ENCODE peak calls at places on chromosomes 3 and 15, in five cellular contexts. Y, J, Q, A and B are unnamed samples.

GRCh38 chr15:100115066-100115710 is 226.6 kb downstream of the ADAMTS17 start:
- DNase-seq in Y (no peak), J (no peak), Q (no peak), A (no peak), B (peak)

GRCh38 chr15:76730262-76730661 is 174.9 kb downstream of the SCAPER start:
- DNase-seq in Y (peak), J (no peak), Q (no peak), A (no peak), B (no peak)

GRCh38 chr3:160040181-160040580 is 51.5 kb downstream of the IL12A start:
- DNase-seq in Y (no peak), J (no peak), Q (no peak), A (no peak), B (no peak)

GRCh38 chr3:114706591-114707224 is 412.9 kb downstream of the TIGIT start:
- DNase-seq in Y (peak), J (no peak), Q (no peak), A (no peak), B (no peak)

GRCh38 chr3:128969993-128970740 is 23.7 kb downstream of the CFAP92 start:
- DNase-seq in Y (peak), J (peak), Q (peak), A (no peak), B (peak)

GRCh38 chr3:54045416-54045815 is 76.9 kb upstream of the CACNA2D3 start:
- DNase-seq in Y (no peak), J (no peak), Q (no peak), A (no peak), B (no peak)

GRCh38 chr15:69160976-69161877 is 792 bp downstream of the GLCE start:
- DNase-seq in Y (peak), J (peak), Q (peak), A (peak), B (peak)

GRCh38 chr3:185549111-185549510 is 3.3 kb downstream of the LIPH start:
- DNase-seq in Y (peak), J (peak), Q (no peak), A (no peak), B (peak)

GRCh38 chr3:57170946-57171345 is 5.8 kb upstream of the IL17RD start:
- DNase-seq in Y (no peak), J (no peak), Q (no peak), A (no peak), B (no peak)

GRCh38 chr3:40120816-40121215 is 188.7 kb upstream of the EIF1B start:
- DNase-seq in Y (peak), J (no peak), Q (no peak), A (no peak), B (no peak)

GRCh38 chr15:63366451-63366850 is 15.2 kb downstream of the CA12 start:
- DNase-seq in Y (peak), J (no peak), Q (no peak), A (no peak), B (no peak)

GRCh38 chr3:134481166-134481565 is 4.6 kb downstream of the ANAPC13 start:
- DNase-seq in Y (peak), J (no peak), Q (no peak), A (no peak), B (no peak)

GRCh38 chr3:161177996-161178395 is 43.1 kb upstream of the NMD3 start:
- DNase-seq in Y (no peak), J (no peak), Q (no peak), A (no peak), B (no peak)

GRCh38 chr3:52891164-52891563 is 6.2 kb downstream of the STIMATE start:
- DNase-seq in Y (no peak), J (no peak), Q (no peak), A (no peak), B (no peak)

GRCh38 chr3:107992976-107993684 is 97.7 kb downstream of the CD47 start:
- DNase-seq in Y (peak), J (no peak), Q (no peak), A (no peak), B (no peak)

GRCh38 chr3:132726341-132726823 is 4.2 kb upstream of the NPHP3 start:
- DNase-seq in Y (peak), J (no peak), Q (no peak), A (no peak), B (no peak)

GRCh38 chr3:162512488-162512887 is 1015.9 kb downstream of the OTOL1 start:
- DNase-seq in Y (no peak), J (no peak), Q (no peak), A (no peak), B (no peak)

GRCh38 chr3:54197509-54197908 is 75.2 kb downstream of the CACNA2D3 start:
- DNase-seq in Y (no peak), J (no peak), Q (no peak), A (no peak), B (no peak)

GRCh38 chr3:52022323-52023100 is 26.8 kb upstream of the RPL29 start:
- DNase-seq in Y (peak), J (no peak), Q (no peak), A (no peak), B (no peak)

GRCh38 chr15:69456208-69457166 is 3.9 kb downstream of the RPLP1 start:
- DNase-seq in Y (no peak), J (no peak), Q (no peak), A (no peak), B (no peak)

GRCh38 chr3:169867584-169868211 is 2.0 kb downstream of the LRRC31 start:
- DNase-seq in Y (no peak), J (no peak), Q (no peak), A (no peak), B (no peak)

GRCh38 chr3:10194328-10195071 is 29.8 kb downstream of the IRAK2 start:
- DNase-seq in Y (no peak), J (no peak), Q (no peak), A (peak), B (no peak)

GRCh38 chr3:30277494-30277893 is 328.9 kb upstream of the TGFBR2 start:
- DNase-seq in Y (no peak), J (no peak), Q (no peak), A (no peak), B (no peak)

GRCh38 chr3:53495518-53496501 is 1.4 kb downstream of the CACNA1D start:
- DNase-seq in Y (no peak), J (peak), Q (no peak), A (no peak), B (no peak)

GRCh38 chr3:69181592-69182211 is 59.3 kb upstream of the LMOD3 start:
- DNase-seq in Y (peak), J (no peak), Q (peak), A (peak), B (no peak)

DNA sequence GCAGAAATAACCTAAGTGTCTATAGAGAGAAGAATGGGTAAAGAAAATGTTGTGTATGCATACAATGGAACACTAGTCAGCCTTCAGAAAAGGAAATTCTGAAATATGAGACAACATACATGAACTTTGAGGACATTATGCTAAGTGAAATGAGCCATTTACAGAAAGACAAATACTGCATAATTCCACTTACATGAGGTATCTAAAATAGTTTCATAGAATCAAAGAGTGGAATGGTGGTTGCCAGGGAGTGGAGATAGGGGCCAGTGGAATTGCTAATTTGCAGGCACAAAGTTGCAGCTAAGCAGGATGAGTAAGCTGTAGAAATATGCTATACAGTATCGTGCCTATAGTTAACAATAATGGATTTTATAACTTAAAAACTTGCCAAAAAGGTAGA is 779.6 kb upstream of the ARPP21 start:
- DNase-seq in Y (no peak), J (no peak), Q (no peak), A (no peak), B (no peak)
- TF ChIP-seq CTCF in Y (no peak), J (no peak), Q (no peak), A (no peak), B (no peak)

GRCh38 chr3:78163379-78163778 is 1123.5 kb downstream of the ROBO2 start:
- DNase-seq in Y (no peak), J (no peak), Q (no peak), A (no peak), B (no peak)

GRCh38 chr3:78161736-78162135 is 1121.8 kb downstream of the ROBO2 start:
- DNase-seq in Y (no peak), J (no peak), Q (no peak), A (no peak), B (no peak)

GRCh38 chr3:78165876-78166275 is 1126.0 kb downstream of the ROBO2 start:
- DNase-seq in Y (no peak), J (no peak), Q (no peak), A (no peak), B (no peak)
- TF ChIP-seq CTCF in Y (peak), J (no peak), Q (peak), A (no peak), B (no peak)

DNA sequence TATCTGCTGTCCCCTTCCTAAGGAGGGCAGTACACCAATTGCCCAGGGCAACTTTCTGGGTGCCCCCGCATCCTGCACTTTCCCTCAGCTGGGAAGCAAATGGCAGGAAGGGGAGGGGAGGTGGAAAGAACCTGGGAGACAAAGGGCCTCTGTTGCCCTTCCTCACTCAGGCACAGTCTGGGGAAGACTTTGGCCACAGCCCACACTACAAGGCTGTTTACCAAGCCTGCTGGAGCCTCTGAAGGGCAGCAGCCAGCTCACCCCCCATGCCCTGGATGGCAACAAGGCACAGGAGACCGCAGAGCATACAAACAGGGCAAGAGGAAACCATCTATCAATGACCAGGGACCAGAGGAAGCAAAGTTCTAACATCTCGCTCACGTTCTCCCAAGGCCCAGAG is 42.4 kb downstream of the ARRDC4 start:
- DNase-seq in Y (no peak), J (no peak), Q (peak), A (no peak), B (no peak)
- TF ChIP-seq CTCF in Y (no peak), J (no peak), Q (no peak), A (no peak), B (no peak)

GRCh38 chr3:42191443-42191747 is 74.6 kb downstream of the CCK start:
- DNase-seq in Y (no peak), J (no peak), Q (no peak), A (no peak), B (no peak)
- TF ChIP-seq CTCF in Y (no peak), J (no peak), Q (peak), A (no peak), B (no peak)

GRCh38 chr3:94303897-94304296 is 241.0 kb downstream of the NSUN3 start:
- DNase-seq in Y (no peak), J (no peak), Q (no peak), A (no peak), B (no peak)
- TF ChIP-seq CTCF in Y (no peak), J (no peak), Q (peak), A (no peak), B (no peak)

GRCh38 chr3:9081201-9081818 is 118.0 kb upstream of the RAD18 start:
- DNase-seq in Y (no peak), J (no peak), Q (no peak), A (no peak), B (no peak)

GRCh38 chr3:9080165-9080564 is 116.9 kb upstream of the RAD18 start:
- DNase-seq in Y (peak), J (no peak), Q (no peak), A (no peak), B (no peak)

GRCh38 chr3:9079674-9080073 is 116.4 kb upstream of the RAD18 start:
- DNase-seq in Y (no peak), J (no peak), Q (no peak), A (no peak), B (no peak)

GRCh38 chr3:9076985-9077384 is 113.7 kb upstream of the RAD18 start:
- DNase-seq in Y (no peak), J (no peak), Q (no peak), A (no peak), B (no peak)

DNA sequence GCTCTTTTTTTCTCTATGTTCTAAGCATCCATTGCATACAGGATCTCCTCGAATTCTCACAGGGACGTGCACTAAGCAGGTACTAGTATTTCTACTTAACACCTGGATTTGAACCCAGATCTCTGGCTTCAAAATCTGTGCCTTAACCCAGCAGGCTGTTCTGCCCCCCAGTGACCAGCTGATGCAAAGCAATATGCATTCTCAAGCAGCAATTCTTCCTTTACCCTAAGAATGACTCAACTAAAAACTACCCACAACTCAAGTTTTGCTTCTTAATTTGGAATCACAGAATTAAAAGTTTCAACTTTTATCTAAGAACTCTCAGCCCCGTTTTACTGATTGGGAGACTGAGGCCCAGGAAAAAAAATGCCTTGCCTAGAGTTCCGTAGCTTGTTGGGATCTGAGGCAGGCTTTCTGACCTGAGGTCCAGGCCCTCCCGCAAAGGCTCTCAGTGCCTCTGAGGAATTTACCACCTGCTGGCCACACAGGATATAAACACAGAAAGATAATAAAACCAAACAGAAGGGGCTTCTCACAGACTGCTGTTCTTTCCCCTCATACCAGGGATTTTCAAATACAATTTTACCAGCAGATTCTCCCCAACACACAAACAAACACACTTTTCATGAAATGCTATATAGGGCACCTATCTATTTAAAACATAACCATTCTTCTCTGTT is 115.4 kb upstream of the RAD18 start:
- DNase-seq in Y (no peak), J (no peak), Q (no peak), A (no peak), B (no peak)
- TF ChIP-seq CTCF in Y (no peak), J (no peak), Q (peak), A (no peak), B (no peak)

GRCh38 chr15:56053046-56053400 is 59.6 kb upstream of the NEDD4 start:
- DNase-seq in Y (no peak), J (no peak), Q (no peak), A (no peak), B (no peak)
- TF ChIP-seq CTCF in Y (no peak), J (no peak), Q (no peak), A (peak), B (no peak)

DNA sequence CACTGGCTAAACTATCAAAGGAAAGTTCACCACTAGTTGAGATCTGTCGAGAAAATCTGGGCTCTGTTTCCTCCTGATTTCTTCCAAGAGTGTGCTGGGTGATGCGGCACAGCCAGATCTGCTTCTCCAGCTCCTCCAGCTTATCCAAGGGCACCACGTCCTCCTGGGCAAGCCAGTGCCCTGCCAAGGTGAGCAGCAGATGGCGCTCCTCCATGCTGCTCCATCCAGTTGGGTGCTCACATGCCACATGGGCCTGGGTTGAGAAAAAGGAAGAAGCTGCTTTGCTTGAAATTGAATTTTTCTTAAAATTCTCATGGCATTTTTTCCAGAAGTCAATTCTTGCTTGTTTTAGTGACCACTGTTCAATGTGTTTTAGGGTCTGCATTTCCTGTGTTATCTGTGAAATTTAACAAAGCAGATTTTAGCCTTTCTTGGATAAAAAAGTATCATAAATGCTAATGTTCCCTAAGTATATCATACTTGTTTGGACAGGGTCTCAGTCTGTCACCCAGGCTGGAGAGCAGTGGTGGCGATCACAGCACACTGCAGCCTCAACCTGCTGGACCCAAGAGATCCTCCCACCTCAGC is 47.3 kb downstream of the EIF3J start:
- DNase-seq in Y (peak), J (peak), Q (no peak), A (no peak), B (peak)
- TF ChIP-seq CTCF in Y (peak), J (no peak), Q (peak), A (peak), B (peak)

DNA sequence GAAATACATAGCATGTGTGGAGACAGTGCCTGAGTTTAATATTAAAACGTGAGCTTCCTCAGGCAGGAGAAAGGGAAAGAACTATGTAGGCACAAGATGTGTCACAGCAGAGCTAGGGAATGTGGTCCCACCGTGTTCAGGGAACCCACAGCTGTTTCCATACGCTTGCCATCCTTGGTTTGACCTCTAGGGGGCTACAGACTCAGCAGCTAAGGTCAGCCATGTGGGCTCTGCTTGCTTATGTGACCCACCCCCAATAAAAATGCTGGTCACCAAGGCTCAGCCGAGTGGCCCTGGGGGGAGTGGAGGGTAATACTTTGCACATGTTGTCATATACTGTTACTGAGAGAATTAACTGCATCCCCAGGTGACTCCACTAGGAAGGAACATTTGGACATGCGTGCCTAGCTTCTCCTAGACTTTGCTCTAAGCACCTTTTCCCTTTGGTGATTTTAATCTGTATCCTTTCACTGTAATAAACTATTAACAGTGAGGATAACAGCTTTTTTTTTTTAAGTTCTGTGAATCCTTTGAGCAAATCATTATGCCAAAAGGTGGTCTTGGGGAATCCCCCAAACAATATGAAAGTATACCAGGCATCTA is 3.3 kb downstream of the TUBGCP5 start:
- DNase-seq in Y (peak), J (peak), Q (peak), A (no peak), B (peak)
- TF ChIP-seq CTCF in Y (peak), J (no peak), Q (peak), A (peak), B (peak)

DNA sequence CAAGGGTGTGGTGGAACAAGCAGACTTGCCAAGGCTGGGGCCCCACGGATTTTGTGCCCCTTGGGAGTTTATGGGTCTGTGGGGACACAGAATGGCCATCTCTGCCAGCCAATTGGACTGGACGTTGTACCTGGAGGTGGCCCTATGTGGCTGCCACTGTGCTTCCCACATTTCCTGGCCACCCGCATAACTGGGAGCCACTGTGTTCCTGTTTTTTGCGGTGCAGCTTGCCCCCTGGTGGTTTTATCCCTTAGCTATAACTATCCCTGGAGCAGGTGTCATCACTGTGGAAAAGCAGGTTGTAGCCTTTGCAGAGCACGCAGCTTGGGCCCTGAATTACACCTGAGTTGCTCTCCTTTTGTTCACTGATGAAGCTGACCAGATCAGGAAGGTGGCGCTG is 306.3 kb downstream of the ZPLD1 start:
- DNase-seq in Y (no peak), J (no peak), Q (no peak), A (peak), B (no peak)
- TF ChIP-seq CTCF in Y (no peak), J (no peak), Q (no peak), A (no peak), B (no peak)